ENCODE peak calls at places on chromosome 4, in ten cellular contexts. One of them, this sample, is unnamed.

GRCh38 chr4:33421887-33422286 is 2701.7 kb downstream of the PCDH7 start:
- DNase-seq in Panc1: no peak
- DNase-seq in spleen: no peak
- DNase-seq in GM12892: no peak
- DNase-seq in prostate gland: no peak
- DNase-seq in GM12891: no peak
- DNase-seq in upper lobe of left lung: no peak
- DNase-seq in sigmoid colon: no peak
- DNase-seq in GM23338: no peak
- DNase-seq in SK-N-MC: no peak
- DNase-seq in this sample: no peak

GRCh38 chr4:143351149-143351691 is 14.5 kb downstream of the GAB1 start:
- DNase-seq in upper lobe of left lung: peak
- DNase-seq in sigmoid colon: no peak
- DNase-seq in Panc1: no peak
- DNase-seq in GM12891: no peak
- DNase-seq in GM12892: no peak
- DNase-seq in prostate gland: no peak
- DNase-seq in spleen: no peak
- DNase-seq in SK-N-MC: no peak
- DNase-seq in GM23338: no peak
- DNase-seq in this sample: no peak

GRCh38 chr4:184994623-184995010 is 23.7 kb upstream of the HELT start:
- DNase-seq in Panc1: no peak
- DNase-seq in spleen: no peak
- DNase-seq in GM12891: no peak
- DNase-seq in GM23338: no peak
- DNase-seq in sigmoid colon: no peak
- DNase-seq in GM12892: no peak
- DNase-seq in prostate gland: no peak
- DNase-seq in upper lobe of left lung: no peak
- DNase-seq in SK-N-MC: no peak
- DNase-seq in this sample: no peak

GRCh38 chr4:48449151-48449550 is 34.0 kb upstream of the SLC10A4 start:
- DNase-seq in GM12892: no peak
- DNase-seq in SK-N-MC: no peak
- DNase-seq in GM23338: no peak
- DNase-seq in sigmoid colon: no peak
- DNase-seq in Panc1: no peak
- DNase-seq in upper lobe of left lung: no peak
- DNase-seq in spleen: no peak
- DNase-seq in GM12891: no peak
- DNase-seq in prostate gland: no peak
- DNase-seq in this sample: no peak

GRCh38 chr4:164779811-164780216 is 25.9 kb downstream of the SMIM31 start:
- DNase-seq in GM12892: no peak
- DNase-seq in spleen: no peak
- DNase-seq in sigmoid colon: no peak
- DNase-seq in SK-N-MC: peak
- DNase-seq in prostate gland: peak
- DNase-seq in GM12891: peak
- DNase-seq in Panc1: no peak
- DNase-seq in GM23338: peak
- DNase-seq in upper lobe of left lung: no peak
- DNase-seq in this sample: peak

GRCh38 chr4:15920723-15921591 is 17.6 kb downstream of the FGFBP1 start:
- DNase-seq in sigmoid colon: no peak
- DNase-seq in upper lobe of left lung: no peak
- DNase-seq in SK-N-MC: no peak
- DNase-seq in spleen: no peak
- DNase-seq in GM12892: no peak
- DNase-seq in prostate gland: peak
- DNase-seq in GM12891: no peak
- DNase-seq in Panc1: peak
- DNase-seq in GM23338: no peak
- DNase-seq in this sample: peak

GRCh38 chr4:30535255-30535654 is 184.9 kb upstream of the PCDH7 start:
- DNase-seq in SK-N-MC: no peak
- DNase-seq in upper lobe of left lung: no peak
- DNase-seq in spleen: no peak
- DNase-seq in sigmoid colon: no peak
- DNase-seq in GM23338: no peak
- DNase-seq in prostate gland: no peak
- DNase-seq in Panc1: no peak
- DNase-seq in GM12892: no peak
- DNase-seq in GM12891: no peak
- DNase-seq in this sample: no peak

GRCh38 chr4:24105183-24106039 is 215.6 kb upstream of the PPARGC1A start:
- DNase-seq in spleen: no peak
- DNase-seq in GM23338: no peak
- DNase-seq in Panc1: peak
- DNase-seq in prostate gland: no peak
- DNase-seq in GM12891: no peak
- DNase-seq in upper lobe of left lung: no peak
- DNase-seq in GM12892: no peak
- DNase-seq in sigmoid colon: no peak
- DNase-seq in SK-N-MC: no peak
- DNase-seq in this sample: no peak

GRCh38 chr4:687975-688694 is 816 bp downstream of the SLC49A3 start:
- DNase-seq in GM12891: no peak
- DNase-seq in SK-N-MC: no peak
- DNase-seq in spleen: peak
- DNase-seq in Panc1: no peak
- DNase-seq in GM23338: peak
- DNase-seq in sigmoid colon: no peak
- DNase-seq in GM12892: no peak
- DNase-seq in upper lobe of left lung: peak
- DNase-seq in prostate gland: no peak
- DNase-seq in this sample: peak

GRCh38 chr4:87354168-87355102 is 31.8 kb upstream of the HSD17B13 start:
- DNase-seq in sigmoid colon: no peak
- DNase-seq in prostate gland: no peak
- DNase-seq in spleen: no peak
- DNase-seq in Panc1: no peak
- DNase-seq in GM12891: no peak
- DNase-seq in SK-N-MC: no peak
- DNase-seq in GM12892: no peak
- DNase-seq in upper lobe of left lung: no peak
- DNase-seq in GM23338: no peak
- DNase-seq in this sample: no peak

GRCh38 chr4:68218044-68218443 is 27.4 kb downstream of the TMPRSS11B start:
- DNase-seq in GM12891: no peak
- DNase-seq in SK-N-MC: no peak
- DNase-seq in prostate gland: no peak
- DNase-seq in sigmoid colon: no peak
- DNase-seq in GM23338: no peak
- DNase-seq in GM12892: no peak
- DNase-seq in upper lobe of left lung: no peak
- DNase-seq in Panc1: no peak
- DNase-seq in spleen: no peak
- DNase-seq in this sample: no peak

GRCh38 chr4:156098846-156099245 is 145.2 kb upstream of the CTSO start:
- DNase-seq in GM12891: no peak
- DNase-seq in upper lobe of left lung: no peak
- DNase-seq in SK-N-MC: no peak
- DNase-seq in sigmoid colon: no peak
- DNase-seq in GM12892: no peak
- DNase-seq in spleen: no peak
- DNase-seq in prostate gland: no peak
- DNase-seq in GM23338: no peak
- DNase-seq in Panc1: no peak
- DNase-seq in this sample: no peak

GRCh38 chr4:184400375-184400870 is 73.9 kb downstream of the IRF2 start:
- DNase-seq in spleen: no peak
- DNase-seq in prostate gland: no peak
- DNase-seq in SK-N-MC: no peak
- DNase-seq in GM12891: no peak
- DNase-seq in upper lobe of left lung: no peak
- DNase-seq in GM12892: no peak
- DNase-seq in GM23338: no peak
- DNase-seq in sigmoid colon: no peak
- DNase-seq in Panc1: peak
- DNase-seq in this sample: no peak

GRCh38 chr4:7771541-7772507 is 167.8 kb downstream of the AFAP1 start:
- DNase-seq in upper lobe of left lung: no peak
- DNase-seq in GM12892: peak
- DNase-seq in SK-N-MC: no peak
- DNase-seq in prostate gland: no peak
- DNase-seq in GM23338: no peak
- DNase-seq in Panc1: no peak
- DNase-seq in GM12891: peak
- DNase-seq in sigmoid colon: peak
- DNase-seq in spleen: peak
- DNase-seq in this sample: no peak
- TF ChIP-seq POLR2AphosphoS5 in upper lobe of left lung: no peak
- TF ChIP-seq POLR2AphosphoS5 in GM12892: peak
- TF ChIP-seq POLR2AphosphoS5 in SK-N-MC: no peak
- TF ChIP-seq POLR2AphosphoS5 in prostate gland: no peak
- TF ChIP-seq POLR2AphosphoS5 in GM23338: no peak
- TF ChIP-seq POLR2AphosphoS5 in Panc1: no peak
- TF ChIP-seq POLR2AphosphoS5 in GM12891: peak
- TF ChIP-seq POLR2AphosphoS5 in sigmoid colon: no peak
- TF ChIP-seq POLR2AphosphoS5 in spleen: no peak
- TF ChIP-seq POLR2AphosphoS5 in this sample: no peak

GRCh38 chr4:6773616-6774540 is 8.6 kb upstream of the KIAA0232 start:
- DNase-seq in GM12892: no peak
- DNase-seq in sigmoid colon: no peak
- DNase-seq in prostate gland: no peak
- DNase-seq in spleen: no peak
- DNase-seq in upper lobe of left lung: no peak
- DNase-seq in Panc1: no peak
- DNase-seq in SK-N-MC: no peak
- DNase-seq in GM12891: no peak
- DNase-seq in GM23338: no peak
- DNase-seq in this sample: no peak

GRCh38 chr4:6770581-6771228 is 11.8 kb upstream of the KIAA0232 start:
- DNase-seq in sigmoid colon: peak
- DNase-seq in spleen: peak
- DNase-seq in GM12891: no peak
- DNase-seq in prostate gland: no peak
- DNase-seq in upper lobe of left lung: no peak
- DNase-seq in GM12892: no peak
- DNase-seq in GM23338: no peak
- DNase-seq in Panc1: no peak
- DNase-seq in SK-N-MC: no peak
- DNase-seq in this sample: no peak

GRCh38 chr4:6771229-6771671 is 11.3 kb upstream of the KIAA0232 start:
- DNase-seq in prostate gland: no peak
- DNase-seq in GM12891: no peak
- DNase-seq in Panc1: no peak
- DNase-seq in sigmoid colon: peak
- DNase-seq in GM12892: no peak
- DNase-seq in upper lobe of left lung: no peak
- DNase-seq in SK-N-MC: no peak
- DNase-seq in GM23338: no peak
- DNase-seq in spleen: no peak
- DNase-seq in this sample: no peak

GRCh38 chr4:6773106-6773505 is 9.4 kb upstream of the KIAA0232 start:
- DNase-seq in GM12891: no peak
- DNase-seq in spleen: no peak
- DNase-seq in upper lobe of left lung: peak
- DNase-seq in SK-N-MC: no peak
- DNase-seq in sigmoid colon: no peak
- DNase-seq in GM12892: no peak
- DNase-seq in prostate gland: no peak
- DNase-seq in GM23338: no peak
- DNase-seq in Panc1: no peak
- DNase-seq in this sample: no peak

GRCh38 chr4:6772223-6772928 is 10.2 kb upstream of the KIAA0232 start:
- DNase-seq in Panc1: no peak
- DNase-seq in spleen: no peak
- DNase-seq in upper lobe of left lung: no peak
- DNase-seq in SK-N-MC: no peak
- DNase-seq in GM23338: no peak
- DNase-seq in GM12891: no peak
- DNase-seq in GM12892: no peak
- DNase-seq in prostate gland: peak
- DNase-seq in sigmoid colon: peak
- DNase-seq in this sample: no peak
- TF ChIP-seq POLR2AphosphoS5 in Panc1: no peak
- TF ChIP-seq POLR2AphosphoS5 in spleen: no peak
- TF ChIP-seq POLR2AphosphoS5 in upper lobe of left lung: no peak
- TF ChIP-seq POLR2AphosphoS5 in SK-N-MC: no peak
- TF ChIP-seq POLR2AphosphoS5 in GM23338: no peak
- TF ChIP-seq POLR2AphosphoS5 in GM12891: no peak
- TF ChIP-seq POLR2AphosphoS5 in GM12892: no peak
- TF ChIP-seq POLR2AphosphoS5 in prostate gland: peak
- TF ChIP-seq POLR2AphosphoS5 in sigmoid colon: no peak
- TF ChIP-seq POLR2AphosphoS5 in this sample: no peak

GRCh38 chr4:56550642-56551041 is 45.1 kb downstream of the ARL9 start:
- DNase-seq in prostate gland: no peak
- DNase-seq in GM12892: no peak
- DNase-seq in upper lobe of left lung: no peak
- DNase-seq in GM12891: no peak
- DNase-seq in Panc1: no peak
- DNase-seq in GM23338: no peak
- DNase-seq in sigmoid colon: no peak
- DNase-seq in SK-N-MC: no peak
- DNase-seq in spleen: no peak
- DNase-seq in this sample: no peak

GRCh38 chr4:56544573-56545131 is 39.1 kb downstream of the ARL9 start:
- DNase-seq in spleen: peak
- DNase-seq in SK-N-MC: no peak
- DNase-seq in GM12891: peak
- DNase-seq in sigmoid colon: peak
- DNase-seq in GM23338: peak
- DNase-seq in prostate gland: peak
- DNase-seq in GM12892: peak
- DNase-seq in Panc1: peak
- DNase-seq in upper lobe of left lung: peak
- DNase-seq in this sample: peak
- TF ChIP-seq POLR2AphosphoS5 in spleen: peak
- TF ChIP-seq POLR2AphosphoS5 in SK-N-MC: no peak
- TF ChIP-seq POLR2AphosphoS5 in GM12891: no peak
- TF ChIP-seq POLR2AphosphoS5 in sigmoid colon: no peak
- TF ChIP-seq POLR2AphosphoS5 in GM23338: no peak
- TF ChIP-seq POLR2AphosphoS5 in prostate gland: peak
- TF ChIP-seq POLR2AphosphoS5 in GM12892: no peak
- TF ChIP-seq POLR2AphosphoS5 in Panc1: no peak
- TF ChIP-seq POLR2AphosphoS5 in upper lobe of left lung: no peak
- TF ChIP-seq POLR2AphosphoS5 in this sample: no peak

DNA sequence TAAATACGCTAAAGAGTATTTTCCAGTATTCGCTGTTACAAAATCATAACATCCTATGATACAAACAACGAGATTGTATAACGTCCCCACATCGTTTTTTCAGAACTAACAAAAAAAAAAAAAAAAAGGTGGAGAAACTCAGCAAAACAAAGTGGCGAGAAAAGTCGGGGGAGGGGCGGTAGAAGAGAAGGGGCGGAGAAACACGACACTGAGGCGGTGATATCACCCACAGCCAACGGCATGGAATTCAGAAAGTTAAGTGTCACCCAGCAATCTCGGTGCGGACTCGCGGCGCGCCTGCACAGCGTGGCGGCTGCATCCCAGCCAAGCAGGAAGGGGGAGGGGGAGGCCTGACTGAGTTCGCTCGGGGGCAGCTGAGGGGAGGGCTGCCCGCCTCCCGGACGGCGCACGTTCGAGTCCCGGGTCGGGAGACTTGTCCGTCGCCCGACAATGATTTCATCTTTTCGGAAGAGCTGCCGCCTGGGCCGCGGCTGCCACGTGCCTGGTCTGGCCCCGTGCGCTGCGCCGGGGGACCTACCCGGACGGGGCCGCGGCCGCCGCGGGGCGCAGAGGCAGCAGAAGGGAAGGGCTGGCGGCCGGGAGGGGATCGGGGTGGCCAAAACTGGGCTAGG is 830 bp downstream of the SETD7 start:
- DNase-seq in GM23338: peak
- DNase-seq in prostate gland: peak
- DNase-seq in Panc1: no peak
- DNase-seq in GM12892: peak
- DNase-seq in spleen: peak
- DNase-seq in upper lobe of left lung: peak
- DNase-seq in sigmoid colon: peak
- DNase-seq in SK-N-MC: no peak
- DNase-seq in GM12891: peak
- DNase-seq in this sample: peak
- TF ChIP-seq POLR2AphosphoS5 in GM23338: no peak
- TF ChIP-seq POLR2AphosphoS5 in prostate gland: peak
- TF ChIP-seq POLR2AphosphoS5 in Panc1: peak
- TF ChIP-seq POLR2AphosphoS5 in GM12892: no peak
- TF ChIP-seq POLR2AphosphoS5 in spleen: peak
- TF ChIP-seq POLR2AphosphoS5 in upper lobe of left lung: peak
- TF ChIP-seq POLR2AphosphoS5 in sigmoid colon: peak
- TF ChIP-seq POLR2AphosphoS5 in SK-N-MC: peak
- TF ChIP-seq POLR2AphosphoS5 in GM12891: no peak
- TF ChIP-seq POLR2AphosphoS5 in this sample: peak